ENCODE peak calls at places on chromosomes 1 and 21, in six cellular contexts. I, X, Y, C, D and V are unnamed samples.

GRCh38 chr1:160107512-160107911 is 8.0 kb upstream of the ATP1A2 start:
- DNase-seq in X (no peak), I (no peak), Y (no peak), D (no peak), C (no peak), V (no peak)

GRCh38 chr1:148160421-148161251 is 8.6 kb upstream of the NBPF11 start:
- DNase-seq in I (no peak), C (no peak), X (no peak), Y (no peak), D (peak), V (no peak)

GRCh38 chr21:37554661-37555379 is 188.2 kb downstream of the DYRK1A start:
- DNase-seq in X (no peak), D (no peak), I (no peak), C (no peak), Y (no peak), V (no peak)

GRCh38 chr1:93324486-93325464 is 20.9 kb upstream of the DR1 start:
- DNase-seq in C (no peak), I (no peak), D (no peak), Y (no peak), X (no peak), V (no peak)

GRCh38 chr1:119367332-119368124 is 1.1 kb upstream of the HAO2 start:
- DNase-seq in D (no peak), X (peak), Y (no peak), I (no peak), C (no peak), V (no peak)

GRCh38 chr1:51234721-51235425 is 1.2 kb upstream of the RNF11 start:
- DNase-seq in C (peak), Y (peak), X (no peak), I (peak), D (peak), V (peak)

GRCh38 chr1:102498929-102499328 is 502.2 kb upstream of the OLFM3 start:
- DNase-seq in X (no peak), Y (no peak), C (no peak), I (no peak), D (no peak), V (no peak)

GRCh38 chr1:7676274-7676945 is 94.7 kb upstream of the VAMP3 start:
- DNase-seq in I (no peak), C (no peak), Y (no peak), X (no peak), D (no peak), V (no peak)

GRCh38 chr1:201826830-201827229 is 2.1 kb upstream of the IPO9 start:
- DNase-seq in X (peak), Y (no peak), I (no peak), C (no peak), D (peak), V (no peak)

GRCh38 chr1:16926491-16927195 is 4.9 kb downstream of the CROCC start:
- DNase-seq in C (no peak), X (peak), D (no peak), I (no peak), Y (no peak), V (no peak)

GRCh38 chr1:206771353-206771722 is 765 bp downstream of the IL19 start:
- DNase-seq in D (no peak), X (no peak), C (no peak), Y (no peak), I (no peak), V (no peak)

GRCh38 chr1:109773900-109774485 is 10.3 kb upstream of the EPS8L3 start:
- DNase-seq in C (no peak), I (peak), D (no peak), X (no peak), Y (no peak), V (no peak)

GRCh38 chr1:222334026-222334680 is 213.8 kb downstream of the HHIPL2 start:
- DNase-seq in Y (no peak), C (no peak), X (no peak), I (no peak), D (no peak), V (no peak)

GRCh38 chr1:34129630-34130029 is 35.4 kb downstream of the CSMD2 start:
- DNase-seq in Y (no peak), I (no peak), X (no peak), C (no peak), D (no peak), V (no peak)

GRCh38 chr1:180152588-180152987 is 2.1 kb upstream of the QSOX1 start:
- DNase-seq in X (no peak), C (no peak), D (no peak), Y (no peak), I (no peak), V (no peak)

GRCh38 chr1:61277129-61277801 is 194.9 kb downstream of the NFIA start:
- DNase-seq in C (no peak), X (no peak), Y (no peak), I (no peak), D (no peak), V (no peak)

GRCh38 chr1:25120286-25120685 is 112.0 kb downstream of the SYF2 start:
- DNase-seq in C (no peak), X (no peak), D (no peak), Y (no peak), I (no peak), V (no peak)

GRCh38 chr1:25112400-25112799 is 119.9 kb downstream of the SYF2 start:
- DNase-seq in D (no peak), Y (no peak), X (no peak), I (no peak), C (no peak), V (no peak)

GRCh38 chr1:25118554-25118953 is 113.7 kb downstream of the SYF2 start:
- DNase-seq in D (no peak), C (no peak), Y (no peak), X (no peak), I (no peak), V (no peak)

GRCh38 chr1:25116832-25117231 is 115.5 kb downstream of the SYF2 start:
- DNase-seq in X (no peak), C (no peak), I (no peak), Y (no peak), D (no peak), V (no peak)

DNA sequence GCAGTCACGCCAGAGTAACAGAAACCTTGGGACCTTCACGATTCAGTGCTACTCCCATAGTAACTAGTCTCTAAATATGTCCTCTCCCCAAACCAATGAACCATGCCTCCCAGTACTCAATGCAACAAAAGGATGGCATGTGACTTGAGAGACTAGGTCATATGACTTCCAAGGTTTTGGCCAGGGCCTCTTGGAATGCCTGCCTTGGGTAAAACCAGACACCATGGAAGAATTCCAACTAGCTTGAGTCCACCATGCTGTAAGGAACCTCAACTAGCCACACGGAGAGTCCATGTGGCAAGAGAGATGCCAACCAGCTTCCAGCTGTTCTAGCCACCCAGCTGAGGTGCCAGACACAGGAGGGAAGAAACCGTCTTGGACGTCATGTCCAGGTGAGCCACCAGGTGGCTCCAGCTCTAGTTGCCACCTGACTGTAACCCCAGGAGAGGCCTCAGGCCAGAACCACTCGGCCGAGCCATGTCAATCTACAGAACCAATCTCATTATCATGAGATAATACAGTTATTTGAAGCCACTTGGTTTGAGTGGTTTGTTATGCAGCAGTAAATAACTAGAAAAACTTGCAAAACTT is 115.0 kb downstream of the SYF2 start:
- DNase-seq in X (peak), D (peak), Y (no peak), I (no peak), C (no peak), V (no peak)
- TF ChIP-seq CTCF in X (peak), D (peak), Y (no peak), I (peak), C (no peak), V (no peak)

GRCh38 chr21:22260274-22260673 is 1262.1 kb downstream of the NCAM2 start:
- DNase-seq in D (no peak), I (no peak), C (no peak), Y (no peak), X (no peak), V (no peak)
- H3K27ac ChIP-seq in D (no peak), I (no peak), C (no peak), Y (no peak), X (no peak), V (no peak)

GRCh38 chr1:68814067-68814466 is 317.2 kb upstream of the DEPDC1 start:
- DNase-seq in Y (no peak), I (no peak), C (no peak), D (no peak), X (no peak), V (no peak)

GRCh38 chr1:68812295-68812694 is 315.4 kb upstream of the DEPDC1 start:
- DNase-seq in D (no peak), Y (no peak), X (no peak), I (no peak), C (no peak), V (no peak)

GRCh38 chr1:68805097-68805641 is 308.3 kb upstream of the DEPDC1 start:
- DNase-seq in D (no peak), I (no peak), C (no peak), Y (no peak), X (no peak), V (no peak)

GRCh38 chr1:68811806-68812205 is 314.9 kb upstream of the DEPDC1 start:
- DNase-seq in I (no peak), C (peak), Y (no peak), D (no peak), X (no peak), V (no peak)

DNA sequence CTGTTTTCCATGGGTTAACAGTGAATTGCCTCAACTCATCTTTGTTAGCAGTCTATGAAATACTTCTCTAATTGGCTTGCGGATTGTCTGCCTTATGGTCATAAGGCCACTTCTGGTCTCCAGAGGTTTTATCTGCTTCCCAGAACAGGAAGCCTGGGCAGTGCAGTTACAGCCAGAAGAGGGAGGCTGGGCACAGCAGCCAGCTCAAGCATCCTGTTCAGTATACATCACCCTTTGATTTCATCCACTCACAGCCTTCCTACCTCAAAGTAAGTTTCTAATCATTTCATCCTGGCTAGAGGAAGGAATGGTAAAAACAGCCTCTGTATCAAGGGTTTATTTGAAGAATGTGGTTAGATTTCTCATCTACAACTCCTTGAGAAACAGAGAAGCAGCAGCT is 311.5 kb upstream of the DEPDC1 start:
- DNase-seq in C (no peak), Y (no peak), I (no peak), X (peak), D (no peak), V (no peak)
- TF ChIP-seq CTCF in C (no peak), Y (no peak), I (no peak), X (peak), D (no peak), V (no peak)

DNA sequence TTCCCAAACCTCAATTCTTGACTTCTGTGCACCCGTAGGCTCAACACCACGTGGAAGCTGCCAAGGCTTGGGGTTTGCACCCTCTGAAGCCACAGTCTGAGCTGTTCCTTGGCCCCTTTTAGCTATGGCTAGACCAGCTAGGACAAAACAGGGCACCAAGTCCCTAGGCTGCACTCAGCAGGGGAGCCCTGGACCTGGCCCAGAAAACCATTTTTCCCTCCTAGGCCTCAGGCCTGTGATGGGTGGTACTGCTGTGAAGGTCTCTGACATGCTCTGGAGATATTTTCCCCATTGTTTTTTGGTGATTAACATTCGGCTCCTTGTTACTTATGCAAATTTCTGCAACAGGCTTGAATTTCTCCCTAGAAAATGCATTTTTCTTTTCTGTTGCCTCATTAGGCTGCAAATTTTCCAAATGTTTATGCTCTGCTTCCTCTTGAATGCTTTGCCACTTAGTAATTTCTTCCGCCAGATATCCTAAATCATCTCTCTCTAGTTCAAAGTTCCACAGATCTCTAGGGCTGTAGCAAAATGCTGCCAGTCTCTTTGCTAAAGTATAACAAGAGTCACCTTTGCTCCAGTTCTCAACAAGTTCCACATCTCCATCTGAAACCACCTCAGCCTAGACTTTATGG is 69.0 kb upstream of the KRTAP19-8 start:
- DNase-seq in X (no peak), D (no peak), C (no peak), Y (no peak), I (no peak), V (no peak)
- H3K27ac ChIP-seq in X (no peak), D (no peak), C (peak), Y (no peak), I (no peak), V (no peak)

GRCh38 chr1:203217139-203217621 is 12.3 kb downstream of the CHIT1 start:
- DNase-seq in Y (no peak), C (no peak), X (no peak), D (peak), I (no peak), V (no peak)
- TF ChIP-seq CTCF in Y (no peak), C (no peak), X (peak), D (peak), I (no peak), V (no peak)

GRCh38 chr1:151536499-151536898 is 3.6 kb upstream of the TUFT1 start:
- DNase-seq in I (no peak), X (no peak), Y (no peak), C (no peak), D (no peak), V (no peak)

GRCh38 chr1:151540982-151541377 is 871 bp downstream of the TUFT1 start:
- DNase-seq in C (no peak), X (peak), D (peak), Y (no peak), I (no peak), V (no peak)

GRCh38 chr1:151537112-151537511 is 3.0 kb upstream of the TUFT1 start:
- DNase-seq in D (no peak), I (no peak), C (no peak), X (no peak), Y (no peak), V (no peak)

GRCh38 chr1:151540021-151540981 is at the start of gene TUFT1:
- DNase-seq in I (peak), C (peak), Y (peak), X (peak), D (peak), V (peak)

GRCh38 chr1:151539321-151540020 is 638 bp upstream of the TUFT1 start:
- DNase-seq in I (peak), Y (peak), X (peak), D (peak), C (no peak), V (peak)
- H3K27ac ChIP-seq in I (peak), Y (peak), X (no peak), D (peak), C (no peak), V (peak)

GRCh38 chr1:30724175-30724574 is 790 bp upstream of the MATN1 start:
- DNase-seq in X (no peak), I (no peak), C (no peak), D (no peak), Y (no peak), V (no peak)
- TF ChIP-seq CTCF in X (peak), I (no peak), C (no peak), D (peak), Y (no peak), V (no peak)

DNA sequence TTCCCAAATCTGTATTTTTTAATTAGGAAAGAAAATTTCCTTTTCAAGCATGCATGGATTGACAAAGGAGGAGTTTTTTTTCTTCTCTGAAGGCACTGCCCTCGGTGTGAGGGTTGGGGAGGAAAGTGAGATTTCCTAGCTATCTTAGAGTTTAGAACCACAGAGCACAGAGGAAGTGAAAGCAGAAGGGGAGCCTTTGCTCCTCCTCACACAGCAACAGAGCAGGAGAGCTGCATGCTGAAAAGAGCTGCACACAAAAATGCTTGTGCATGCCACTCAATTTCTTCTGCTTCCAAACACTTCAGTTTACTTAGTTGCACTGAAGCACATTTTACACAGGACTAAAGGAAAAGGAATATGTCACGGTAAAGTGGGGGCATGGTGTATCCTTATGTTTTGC is 308.1 kb downstream of the GPATCH2 start:
- DNase-seq in X (no peak), D (no peak), C (no peak), Y (no peak), I (no peak), V (no peak)
- H3K27ac ChIP-seq in X (no peak), D (no peak), C (no peak), Y (no peak), I (no peak), V (no peak)